ENCODE peak calls at places on chromosome 7, in five cellular contexts. J, S, D, L and A are unnamed samples.

GRCh38 chr7:81687062-81687461 is 82.8 kb downstream of the HGF start:
- DNase-seq in S (no peak), J (no peak), L (no peak), D (no peak), A (no peak)

GRCh38 chr7:157347217-157347904 is 10.6 kb downstream of the DNAJB6 start:
- DNase-seq in D (no peak), J (no peak), S (no peak), L (no peak), A (no peak)

GRCh38 chr7:132004528-132004927 is 448.1 kb upstream of the PODXL start:
- DNase-seq in L (no peak), D (no peak), J (no peak), S (no peak), A (no peak)

GRCh38 chr7:28442540-28443420 is 30.5 kb downstream of the CREB5 start:
- DNase-seq in S (no peak), L (no peak), J (peak), D (no peak), A (no peak)

GRCh38 chr7:151051108-151051507 is 2.8 kb downstream of the ASIC3 start:
- DNase-seq in S (no peak), D (no peak), J (peak), L (no peak), A (no peak)

GRCh38 chr7:20340839-20341238 is 10.1 kb downstream of the ITGB8 start:
- DNase-seq in D (no peak), J (no peak), L (no peak), S (no peak), A (no peak)

GRCh38 chr7:80151274-80151665 is 16.6 kb downstream of the GNAI1 start:
- DNase-seq in S (no peak), L (no peak), J (no peak), D (no peak), A (no peak)

GRCh38 chr7:18352339-18353255 is 143.0 kb upstream of the HDAC9 start:
- DNase-seq in L (peak), J (peak), D (no peak), S (peak), A (no peak)

GRCh38 chr7:90594791-90595317 is 1.3 kb upstream of the CDK14 start:
- DNase-seq in J (no peak), S (peak), D (no peak), L (no peak), A (no peak)

GRCh38 chr7:22793593-22794462 is 28.8 kb downstream of the TOMM7 start:
- DNase-seq in S (no peak), L (no peak), D (no peak), J (no peak), A (no peak)

GRCh38 chr7:82467020-82467419 is 23.4 kb upstream of the CACNA2D1 start:
- DNase-seq in L (no peak), J (no peak), S (no peak), D (no peak), A (no peak)

GRCh38 chr7:77644774-77645173 is 51.5 kb upstream of the RSBN1L start:
- DNase-seq in L (no peak), S (no peak), D (no peak), J (no peak), A (no peak)

GRCh38 chr7:80588591-80588990 is 49.9 kb upstream of the CD36 start:
- DNase-seq in S (no peak), L (no peak), D (no peak), J (no peak), A (no peak)

GRCh38 chr7:21580073-21580521 is 37.3 kb downstream of the DNAH11 start:
- DNase-seq in J (no peak), D (peak), L (no peak), S (no peak), A (no peak)
- TF ChIP-seq POLR2AphosphoS5 in J (no peak), D (no peak), L (no peak), S (no peak), A (no peak)

GRCh38 chr7:121530251-121531174 is 134.4 kb upstream of the FAM3C start:
- DNase-seq in L (no peak), S (no peak), J (no peak), D (peak), A (peak)
- TF ChIP-seq TAF1 in L (no peak), S (peak), J (no peak), D (no peak), A (no peak)

DNA sequence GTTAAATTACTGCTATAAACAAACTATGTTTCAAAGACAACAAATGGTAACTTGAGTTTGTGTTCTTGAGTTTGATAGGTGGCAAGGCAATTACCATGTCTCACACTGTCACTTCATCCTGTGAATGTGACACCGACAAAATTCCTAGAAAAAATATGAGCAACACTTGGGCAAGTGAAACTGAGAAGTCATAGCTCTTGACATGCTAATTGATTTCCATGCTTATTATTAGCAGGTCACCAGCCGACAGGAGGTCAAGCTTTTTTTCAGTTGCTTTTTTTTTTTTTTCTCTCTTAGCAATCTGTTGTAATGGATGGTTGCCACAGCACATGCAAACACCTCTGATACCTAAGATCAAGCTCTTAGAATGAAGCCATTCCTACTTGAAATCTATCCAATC is 206.0 kb upstream of the SLC26A5 start:
- DNase-seq in L (no peak), J (no peak), D (no peak), S (no peak), A (no peak)
- TF ChIP-seq POLR2AphosphoS5 in L (no peak), J (no peak), D (no peak), S (no peak), A (no peak)

DNA sequence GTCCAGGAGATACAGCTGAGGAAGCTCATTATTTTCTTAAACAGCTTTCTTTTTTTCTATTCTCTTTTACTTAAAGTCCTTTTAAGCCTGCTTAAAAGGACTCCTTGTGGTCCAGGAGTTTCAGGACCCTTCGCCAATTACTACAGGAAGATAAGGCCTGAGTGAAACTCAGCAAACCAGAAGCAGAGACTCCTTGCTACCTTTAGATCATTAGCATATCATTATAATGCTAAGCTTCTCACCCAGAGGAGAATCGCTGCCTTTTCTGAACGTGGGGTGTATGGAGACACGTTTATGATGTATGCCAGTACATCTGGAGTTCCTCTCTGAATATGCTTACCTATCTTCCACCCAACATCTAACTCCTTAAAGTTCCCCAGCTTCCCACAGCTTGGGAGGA is 47.5 kb downstream of the ANKMY2 start:
- DNase-seq in S (no peak), D (no peak), J (no peak), L (no peak), A (no peak)
- TF ChIP-seq TAF1 in S (no peak), D (no peak), J (no peak), L (no peak), A (no peak)

DNA sequence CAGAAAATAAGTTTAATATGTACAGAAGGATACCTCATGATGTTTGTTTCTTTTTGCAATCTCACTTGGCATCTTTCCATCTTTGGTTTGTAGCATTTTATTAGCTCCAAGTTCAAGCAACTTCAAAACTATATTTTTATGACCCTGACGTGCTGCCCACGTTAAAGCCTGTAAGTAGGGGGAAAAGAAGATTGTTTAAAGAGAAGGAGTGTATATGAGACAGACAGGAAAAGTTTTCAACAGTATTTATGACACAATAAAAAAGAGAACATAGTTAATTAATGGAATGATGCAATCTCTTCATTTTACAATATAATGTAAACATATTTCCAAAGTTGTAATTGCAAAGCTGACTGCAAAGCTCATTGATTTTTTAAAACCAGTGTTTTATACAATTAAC is 42.6 kb downstream of the ASZ1 start:
- DNase-seq in S (no peak), J (no peak), D (no peak), L (no peak), A (no peak)
- TF ChIP-seq POLR2AphosphoS5 in S (no peak), J (no peak), D (no peak), L (no peak), A (no peak)

GRCh38 chr7:148884049-148884298 is at the start of gene EZH2:
- DNase-seq in J (no peak), L (no peak), S (no peak), D (no peak), A (no peak)
- TF ChIP-seq TAF1 in J (peak), L (peak), S (peak), D (no peak), A (peak)

DNA sequence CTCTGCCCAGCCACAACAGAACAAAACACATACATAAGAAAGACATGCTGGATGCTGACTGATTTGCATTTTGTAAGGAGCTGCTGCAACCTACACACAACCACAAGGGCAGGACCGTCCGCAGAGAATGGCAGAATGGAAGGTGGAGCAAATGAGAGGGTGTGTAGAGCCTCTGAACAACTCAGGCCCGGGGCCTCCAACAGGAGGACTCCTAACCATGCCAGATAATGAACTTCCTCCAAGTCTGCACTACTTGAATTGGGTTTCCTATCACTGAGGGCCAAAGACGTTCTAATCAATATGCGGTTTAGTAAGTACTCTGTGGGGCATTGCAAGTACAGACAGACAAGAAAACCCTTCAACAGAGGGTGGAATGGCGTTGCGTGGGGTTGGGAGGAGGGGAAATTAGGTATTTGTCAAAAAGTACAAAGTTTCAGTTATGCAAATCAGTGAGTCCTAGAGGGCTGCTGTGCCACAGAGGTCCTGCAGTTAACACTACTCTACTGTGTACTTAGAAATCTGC is 14.6 kb downstream of the VOPP1 start:
- DNase-seq in L (no peak), J (no peak), S (no peak), D (peak), A (peak)
- TF ChIP-seq POLR2AphosphoS5 in L (no peak), J (no peak), S (no peak), D (peak), A (peak)

GRCh38 chr7:45414226-45414625 is 159.9 kb upstream of the ADCY1 start:
- DNase-seq in L (no peak), S (no peak), J (no peak), D (no peak), A (no peak)
- TF ChIP-seq TAF1 in L (no peak), S (no peak), J (no peak), D (no peak), A (no peak)

GRCh38 chr7:134727711-134728110 is 51.7 kb upstream of the CALD1 start:
- DNase-seq in S (no peak), D (no peak), J (no peak), L (no peak), A (no peak)
- TF ChIP-seq POLR2AphosphoS5 in S (no peak), D (no peak), J (no peak), L (no peak), A (no peak)